ENCODE peak calls at places on chromosome 18, in seven cellular contexts. One of them, this sample, is unnamed.

GRCh38 chr18:63477972-63478371 is 1.2 kb downstream of the SERPINB5 start:
- DNase-seq in stomach: no peak
- DNase-seq in sigmoid colon: no peak
- DNase-seq in GM23338: no peak
- DNase-seq in prostate gland: no peak
- DNase-seq in endothelial cell of umbilical vein: no peak
- DNase-seq in breast epithelium: no peak
- DNase-seq in this sample: no peak

GRCh38 chr18:76252880-76253279 is 242.2 kb downstream of the ZNF516 start:
- DNase-seq in sigmoid colon: no peak
- DNase-seq in endothelial cell of umbilical vein: no peak
- DNase-seq in GM23338: peak; percentile 76
- DNase-seq in breast epithelium: no peak
- DNase-seq in stomach: no peak
- DNase-seq in prostate gland: no peak
- DNase-seq in this sample: no peak

GRCh38 chr18:41226186-41226585 is 728.8 kb upstream of the PIK3C3 start:
- DNase-seq in prostate gland: no peak
- DNase-seq in endothelial cell of umbilical vein: peak; percentile 89
- DNase-seq in breast epithelium: no peak
- DNase-seq in sigmoid colon: no peak
- DNase-seq in GM23338: no peak
- DNase-seq in stomach: no peak
- DNase-seq in this sample: no peak

GRCh38 chr18:14189858-14190257 is 57.6 kb upstream of the ZNF519 start:
- DNase-seq in sigmoid colon: no peak
- DNase-seq in breast epithelium: no peak
- DNase-seq in prostate gland: no peak
- DNase-seq in GM23338: no peak
- DNase-seq in endothelial cell of umbilical vein: peak; percentile 44
- DNase-seq in stomach: no peak
- DNase-seq in this sample: no peak

GRCh38 chr18:74281011-74281638 is 10.6 kb downstream of the CYB5A start:
- DNase-seq in endothelial cell of umbilical vein: no peak
- DNase-seq in prostate gland: no peak
- DNase-seq in sigmoid colon: no peak
- DNase-seq in GM23338: peak; percentile 65
- DNase-seq in stomach: no peak
- DNase-seq in breast epithelium: no peak
- DNase-seq in this sample: no peak

GRCh38 chr18:10314111-10314510 is 140.3 kb upstream of the APCDD1 start:
- DNase-seq in breast epithelium: no peak
- DNase-seq in GM23338: no peak
- DNase-seq in stomach: no peak
- DNase-seq in sigmoid colon: no peak
- DNase-seq in endothelial cell of umbilical vein: no peak
- DNase-seq in prostate gland: no peak
- DNase-seq in this sample: no peak

GRCh38 chr18:44627245-44627644 is 53.4 kb upstream of the SETBP1 start:
- DNase-seq in stomach: no peak
- DNase-seq in breast epithelium: no peak
- DNase-seq in GM23338: no peak
- DNase-seq in endothelial cell of umbilical vein: peak; percentile 33
- DNase-seq in sigmoid colon: no peak
- DNase-seq in prostate gland: no peak
- DNase-seq in this sample: no peak

GRCh38 chr18:62637403-62637802 is 77.9 kb upstream of the PHLPP1 start:
- DNase-seq in prostate gland: no peak
- DNase-seq in sigmoid colon: no peak
- DNase-seq in endothelial cell of umbilical vein: no peak
- DNase-seq in stomach: no peak
- DNase-seq in GM23338: no peak
- DNase-seq in breast epithelium: no peak
- DNase-seq in this sample: no peak

GRCh38 chr18:11179959-11180519 is 30.7 kb upstream of the PIEZO2 start:
- DNase-seq in prostate gland: no peak
- DNase-seq in GM23338: no peak
- DNase-seq in stomach: no peak
- DNase-seq in breast epithelium: no peak
- DNase-seq in sigmoid colon: no peak
- DNase-seq in endothelial cell of umbilical vein: no peak
- DNase-seq in this sample: no peak

GRCh38 chr18:25229080-25229479 is 122.9 kb downstream of the ZNF521 start:
- DNase-seq in sigmoid colon: no peak
- DNase-seq in breast epithelium: no peak
- DNase-seq in prostate gland: peak; percentile 13
- DNase-seq in stomach: no peak
- DNase-seq in endothelial cell of umbilical vein: peak; percentile 100
- DNase-seq in GM23338: no peak
- DNase-seq in this sample: no peak

GRCh38 chr18:49178736-49179135 is 228.0 kb upstream of the SMAD7 start:
- DNase-seq in breast epithelium: no peak
- DNase-seq in GM23338: peak; percentile 25
- DNase-seq in stomach: peak; percentile 34
- DNase-seq in endothelial cell of umbilical vein: peak; percentile 37
- DNase-seq in prostate gland: no peak
- DNase-seq in sigmoid colon: no peak
- DNase-seq in this sample: no peak

GRCh38 chr18:24031916-24032315 is 17.4 kb downstream of the TTC39C start:
- DNase-seq in breast epithelium: no peak
- DNase-seq in GM23338: no peak
- DNase-seq in sigmoid colon: no peak
- DNase-seq in stomach: no peak
- DNase-seq in prostate gland: no peak
- DNase-seq in endothelial cell of umbilical vein: no peak
- DNase-seq in this sample: no peak

GRCh38 chr18:8685141-8685913 is 20.0 kb upstream of the MTCL1 start:
- DNase-seq in GM23338: no peak
- DNase-seq in sigmoid colon: no peak
- DNase-seq in breast epithelium: peak; percentile 45
- DNase-seq in prostate gland: peak; percentile 76
- DNase-seq in endothelial cell of umbilical vein: no peak
- DNase-seq in stomach: no peak
- DNase-seq in this sample: no peak

GRCh38 chr18:13137939-13138821 is 80.4 kb upstream of the LDLRAD4 start:
- DNase-seq in GM23338: peak; percentile 27
- DNase-seq in endothelial cell of umbilical vein: peak; percentile 44
- DNase-seq in breast epithelium: peak; percentile 44
- DNase-seq in stomach: peak; percentile 79
- DNase-seq in prostate gland: no peak
- DNase-seq in sigmoid colon: peak; percentile 89
- DNase-seq in this sample: peak; percentile 87
- TF ChIP-seq POLR2AphosphoS5 in GM23338: no peak
- TF ChIP-seq POLR2AphosphoS5 in endothelial cell of umbilical vein: no peak
- TF ChIP-seq POLR2AphosphoS5 in breast epithelium: no peak
- TF ChIP-seq POLR2AphosphoS5 in stomach: peak; percentile 65
- TF ChIP-seq POLR2AphosphoS5 in prostate gland: no peak
- TF ChIP-seq POLR2AphosphoS5 in sigmoid colon: peak; percentile 52
- TF ChIP-seq POLR2AphosphoS5 in this sample: peak; percentile 84

GRCh38 chr18:3266062-3266608 is 4.2 kb downstream of the MYL12B start:
- DNase-seq in stomach: no peak
- DNase-seq in breast epithelium: peak; percentile 74
- DNase-seq in sigmoid colon: no peak
- DNase-seq in GM23338: no peak
- DNase-seq in endothelial cell of umbilical vein: no peak
- DNase-seq in prostate gland: no peak
- DNase-seq in this sample: no peak

GRCh38 chr18:3265564-3266033 is 3.7 kb downstream of the MYL12B start:
- DNase-seq in sigmoid colon: no peak
- DNase-seq in breast epithelium: no peak
- DNase-seq in GM23338: peak; percentile 60
- DNase-seq in endothelial cell of umbilical vein: peak; percentile 64
- DNase-seq in stomach: no peak
- DNase-seq in prostate gland: no peak
- DNase-seq in this sample: no peak

GRCh38 chr18:3269900-3270299 is 8.0 kb downstream of the MYL12B start:
- DNase-seq in sigmoid colon: no peak
- DNase-seq in breast epithelium: no peak
- DNase-seq in prostate gland: no peak
- DNase-seq in GM23338: no peak
- DNase-seq in stomach: no peak
- DNase-seq in endothelial cell of umbilical vein: no peak
- DNase-seq in this sample: no peak

GRCh38 chr18:3268306-3268705 is 6.4 kb downstream of the MYL12B start:
- DNase-seq in stomach: no peak
- DNase-seq in breast epithelium: no peak
- DNase-seq in sigmoid colon: no peak
- DNase-seq in endothelial cell of umbilical vein: no peak
- DNase-seq in GM23338: no peak
- DNase-seq in prostate gland: no peak
- DNase-seq in this sample: no peak

GRCh38 chr18:3269241-3269640 is 7.3 kb downstream of the MYL12B start:
- DNase-seq in stomach: no peak
- DNase-seq in prostate gland: no peak
- DNase-seq in GM23338: no peak
- DNase-seq in sigmoid colon: no peak
- DNase-seq in endothelial cell of umbilical vein: no peak
- DNase-seq in breast epithelium: no peak
- DNase-seq in this sample: no peak
- H3K4me1 ChIP-seq in stomach: peaks cover 50% of the 10 kb centered on the region
- H3K4me1 ChIP-seq in prostate gland: peaks cover 3% of the 10 kb centered on the region
- H3K4me1 ChIP-seq in GM23338: peaks cover 5% of the 10 kb centered on the region
- H3K4me1 ChIP-seq in sigmoid colon: no peaks in the 10 kb centered on the region
- H3K4me1 ChIP-seq in endothelial cell of umbilical vein: peaks cover 61% of the 10 kb centered on the region
- H3K4me1 ChIP-seq in breast epithelium: no peaks in the 10 kb centered on the region
- H3K4me1 ChIP-seq in this sample: peaks cover 88% of the 10 kb centered on the region

DNA sequence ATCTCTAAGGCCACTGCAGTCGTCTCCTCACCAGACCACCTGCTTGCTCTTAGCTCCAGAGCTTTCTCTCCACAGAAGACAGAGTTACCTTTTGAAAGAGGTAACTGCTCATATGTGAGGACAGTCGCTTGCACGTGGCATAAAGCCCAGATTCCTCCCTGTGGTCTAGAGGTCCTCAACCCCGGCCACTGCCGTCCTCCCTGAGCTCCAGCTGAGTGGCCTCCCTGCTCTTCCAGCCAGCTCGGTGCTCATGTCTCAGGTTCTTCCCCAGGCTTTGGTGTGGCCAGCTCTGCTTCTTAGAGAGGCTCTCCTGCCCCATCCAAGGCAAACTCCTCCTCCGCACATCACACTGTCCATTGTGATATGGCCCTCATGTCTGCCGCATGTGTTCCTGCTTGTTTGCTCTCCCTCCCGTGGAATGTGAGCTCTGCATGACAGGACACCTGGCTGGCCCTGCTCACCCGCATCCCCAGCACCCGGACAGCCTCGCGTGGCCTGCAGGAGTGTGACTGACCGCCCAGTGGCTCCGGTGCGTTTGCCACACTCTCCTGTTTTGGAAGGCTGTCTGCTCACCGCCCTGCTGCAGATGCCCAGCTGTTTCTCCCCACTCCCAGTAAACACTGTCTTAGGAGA is 91.5 kb upstream of the LDLRAD4 start:
- DNase-seq in GM23338: no peak
- DNase-seq in stomach: no peak
- DNase-seq in prostate gland: peak; percentile 52
- DNase-seq in endothelial cell of umbilical vein: no peak
- DNase-seq in sigmoid colon: no peak
- DNase-seq in breast epithelium: no peak
- DNase-seq in this sample: no peak
- TF ChIP-seq POLR2AphosphoS5 in GM23338: no peak
- TF ChIP-seq POLR2AphosphoS5 in stomach: no peak
- TF ChIP-seq POLR2AphosphoS5 in prostate gland: peak; percentile 70
- TF ChIP-seq POLR2AphosphoS5 in endothelial cell of umbilical vein: no peak
- TF ChIP-seq POLR2AphosphoS5 in sigmoid colon: no peak
- TF ChIP-seq POLR2AphosphoS5 in breast epithelium: no peak
- TF ChIP-seq POLR2AphosphoS5 in this sample: no peak

GRCh38 chr18:32048507-32049091 is 30.0 kb downstream of the RNF125 start:
- DNase-seq in breast epithelium: peak; percentile 23
- DNase-seq in endothelial cell of umbilical vein: no peak
- DNase-seq in sigmoid colon: peak; percentile 72
- DNase-seq in prostate gland: no peak
- DNase-seq in GM23338: no peak
- DNase-seq in stomach: no peak
- DNase-seq in this sample: no peak
- H3K4me1 ChIP-seq in breast epithelium: no peaks in the 10 kb centered on the region
- H3K4me1 ChIP-seq in endothelial cell of umbilical vein: peaks cover 4% of the 10 kb centered on the region
- H3K4me1 ChIP-seq in sigmoid colon: no peaks in the 10 kb centered on the region
- H3K4me1 ChIP-seq in prostate gland: no peaks in the 10 kb centered on the region
- H3K4me1 ChIP-seq in GM23338: no peaks in the 10 kb centered on the region
- H3K4me1 ChIP-seq in stomach: peaks cover 14% of the 10 kb centered on the region
- H3K4me1 ChIP-seq in this sample: peaks cover 20% of the 10 kb centered on the region

This sample was measured in spleen.